ENCODE peak calls at places on chromosomes 5 and 9, in seven cellular contexts. C, M, D, H, B, J and N are unnamed samples.

GRCh38 chr5:83554686-83555085 is 83.1 kb downstream of the VCAN start:
- DNase-seq in C (no peak), M (no peak), D (no peak), H (no peak), B (no peak), J (no peak), N (no peak)

GRCh38 chr9:389758-390157 is 175.1 kb downstream of the DOCK8 start:
- DNase-seq in C (no peak), M (no peak), D (no peak), H (no peak), B (no peak), J (no peak), N (no peak)

GRCh38 chr9:113587471-113588031 is 124.0 kb downstream of the RGS3 start:
- DNase-seq in C (no peak), M (no peak), D (peak; percentile 49), H (peak; percentile 67), B (no peak), J (no peak), N (no peak)

GRCh38 chr5:179222246-179223017 is 122.8 kb downstream of the ADAMTS2 start:
- DNase-seq in C (no peak), M (no peak), D (no peak), H (no peak), B (no peak), J (no peak), N (no peak)

GRCh38 chr9:133168432-133168831 is 4.7 kb upstream of the GBGT1 start:
- DNase-seq in C (no peak), M (no peak), D (no peak), H (no peak), B (no peak), J (no peak), N (no peak)

GRCh38 chr9:90925581-90926257 is 124.1 kb downstream of the SYK start:
- DNase-seq in C (no peak), M (no peak), D (no peak), H (no peak), B (no peak), J (no peak), N (no peak)

GRCh38 chr5:93899026-93899600 is 157.7 kb upstream of the POU5F2 start:
- DNase-seq in C (no peak), M (no peak), D (no peak), H (no peak), B (no peak), J (peak; percentile 14), N (no peak)

GRCh38 chr5:7087719-7088297 is 308.1 kb upstream of the ADCY2 start:
- DNase-seq in C (no peak), M (no peak), D (no peak), H (no peak), B (no peak), J (no peak), N (no peak)

GRCh38 chr5:151079838-151080619 is 805 bp downstream of the TNIP1 start:
- DNase-seq in C (no peak), M (no peak), D (no peak), H (no peak), B (no peak), J (no peak), N (no peak)

GRCh38 chr9:134548185-134548584 is 93.4 kb upstream of the COL5A1 start:
- DNase-seq in C (no peak), M (no peak), D (no peak), H (no peak), B (no peak), J (no peak), N (no peak)

GRCh38 chr5:3201941-3202340 is 393.7 kb upstream of the IRX1 start:
- DNase-seq in C (no peak), M (no peak), D (no peak), H (no peak), B (no peak), J (no peak), N (no peak)

GRCh38 chr9:116274293-116274692 is 120.7 kb downstream of the PAPPA start:
- DNase-seq in C (no peak), M (no peak), D (no peak), H (no peak), B (no peak), J (no peak), N (no peak)

GRCh38 chr5:151691706-151692105 is 5.0 kb upstream of the SPARC start:
- DNase-seq in C (no peak), M (no peak), D (no peak), H (no peak), B (no peak), J (no peak), N (no peak)

GRCh38 chr5:61162832-61163567 is 732 bp upstream of the SMIM15 start:
- DNase-seq in C (no peak), M (no peak), D (peak; percentile 51), H (no peak), B (no peak), J (no peak), N (no peak)

GRCh38 chr5:80736730-80737129 is 81.9 kb upstream of the DHFR start:
- DNase-seq in C (no peak), M (no peak), D (no peak), H (no peak), B (no peak), J (no peak), N (no peak)

GRCh38 chr9:113701741-113702422 is 174.2 kb upstream of the ZNF618 start:
- DNase-seq in C (no peak), M (no peak), D (no peak), H (no peak), B (no peak), J (no peak), N (no peak)

GRCh38 chr9:125652771-125653170 is 54.2 kb downstream of the MAPKAP1 start:
- DNase-seq in C (no peak), M (no peak), D (no peak), H (no peak), B (no peak), J (no peak), N (no peak)

GRCh38 chr5:107484261-107484660 is 186.5 kb downstream of the EFNA5 start:
- DNase-seq in C (no peak), M (no peak), D (no peak), H (no peak), B (no peak), J (no peak), N (peak; percentile 92)

GRCh38 chr5:135566422-135567416 is 12.1 kb downstream of the CXCL14 start:
- DNase-seq in C (peak; percentile 47), M (no peak), D (no peak), H (no peak), B (no peak), J (no peak), N (no peak)